ENCODE peak calls at places on chromosomes 2 and 18, in five cellular contexts. F is BE2C, Q is ovary, S is dorsolateral prefrontal cortex, R is AG10803. H is an unnamed sample.

GRCh38 chr2:178473931-178474330 is 4.5 kb downstream of the FKBP7 start:
- DNase-seq in F (no peak), Q (no peak), S (no peak), R (peak), H (no peak)

GRCh38 chr18:47215554-47216138 is 35.8 kb downstream of the SKOR2 start:
- DNase-seq in F (peak), Q (no peak), S (no peak), R (peak), H (no peak)

GRCh38 chr2:67451086-67451832 is 54.1 kb downstream of the ETAA1 start:
- DNase-seq in F (peak), Q (no peak), S (no peak), R (peak), H (no peak)

GRCh38 chr2:216603010-216603883 is 30.0 kb upstream of the IGFBP2 start:
- DNase-seq in F (no peak), Q (no peak), S (no peak), R (no peak), H (no peak)

GRCh38 chr18:80034852-80035406 is 695 bp downstream of the RBFA start:
- DNase-seq in F (no peak), Q (no peak), S (no peak), R (no peak), H (no peak)

GRCh38 chr18:6752200-6752873 is 22.8 kb downstream of the ARHGAP28 start:
- DNase-seq in F (no peak), Q (no peak), S (no peak), R (peak), H (no peak)

GRCh38 chr2:241224068-241224850 is 35.8 kb downstream of the ANO7 start:
- DNase-seq in F (peak), Q (peak), S (peak), R (peak), H (no peak)

GRCh38 chr2:43387092-43388062 is 161.0 kb upstream of the ZFP36L2 start:
- DNase-seq in F (no peak), Q (no peak), S (no peak), R (peak), H (no peak)

GRCh38 chr2:53913721-53914120 is 54.0 kb upstream of the GPR75 start:
- DNase-seq in F (no peak), Q (no peak), S (no peak), R (peak), H (no peak)

GRCh38 chr2:38791747-38792146 is 13.7 kb downstream of the GEMIN6 start:
- DNase-seq in F (no peak), Q (no peak), S (no peak), R (no peak), H (no peak)

GRCh38 chr2:69250981-69251380 is 136.0 kb downstream of the GFPT1 start:
- DNase-seq in F (no peak), Q (no peak), S (no peak), R (no peak), H (no peak)

GRCh38 chr18:11398625-11399024 is 210.8 kb upstream of the SLC35G4 start:
- DNase-seq in F (no peak), Q (no peak), S (no peak), R (no peak), H (no peak)

GRCh38 chr2:156334496-156335478 is 2.3 kb upstream of the NR4A2 start:
- DNase-seq in F (peak), Q (peak), S (peak), R (peak), H (peak)

GRCh38 chr2:187440101-187440500 is 8.0 kb downstream of the CALCRL start:
- DNase-seq in F (no peak), Q (no peak), S (no peak), R (no peak), H (no peak)

GRCh38 chr2:187438459-187438858 is 9.6 kb downstream of the CALCRL start:
- DNase-seq in F (no peak), Q (no peak), S (no peak), R (no peak), H (no peak)

GRCh38 chr2:187442778-187443177 is 5.3 kb downstream of the CALCRL start:
- DNase-seq in F (no peak), Q (no peak), S (no peak), R (no peak), H (no peak)

GRCh38 chr2:187442378-187442777 is 5.7 kb downstream of the CALCRL start:
- DNase-seq in F (no peak), Q (no peak), S (no peak), R (no peak), H (no peak)
- TF ChIP-seq CTCF in F (no peak), Q (no peak), S (no peak), R (peak), H (no peak)

DNA sequence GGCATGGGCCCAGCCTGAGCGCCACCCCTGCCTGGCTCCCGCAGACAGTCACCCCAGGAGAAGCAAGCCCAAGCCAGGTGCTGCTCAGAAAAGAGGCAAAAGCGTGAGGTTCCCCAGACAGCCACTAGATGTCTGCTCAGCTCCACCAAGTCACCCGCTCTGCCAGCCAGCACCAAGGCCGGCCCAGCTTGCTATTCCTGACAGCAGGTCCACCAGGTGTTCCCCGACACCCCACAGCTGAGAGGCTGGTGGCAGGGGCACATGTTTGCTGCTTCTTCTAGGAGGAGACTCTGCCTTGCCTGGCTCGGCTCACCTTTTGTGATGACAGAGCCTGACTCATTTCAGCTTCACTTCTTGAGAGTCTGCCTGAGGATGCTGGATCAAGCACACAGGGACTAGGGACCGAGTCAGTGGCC is 206.7 kb downstream of the MGAT5 start:
- DNase-seq in F (peak), Q (peak), S (peak), R (peak), H (no peak)
- TF ChIP-seq CTCF in F (peak), Q (peak), S (peak), R (peak), H (peak)

DNA sequence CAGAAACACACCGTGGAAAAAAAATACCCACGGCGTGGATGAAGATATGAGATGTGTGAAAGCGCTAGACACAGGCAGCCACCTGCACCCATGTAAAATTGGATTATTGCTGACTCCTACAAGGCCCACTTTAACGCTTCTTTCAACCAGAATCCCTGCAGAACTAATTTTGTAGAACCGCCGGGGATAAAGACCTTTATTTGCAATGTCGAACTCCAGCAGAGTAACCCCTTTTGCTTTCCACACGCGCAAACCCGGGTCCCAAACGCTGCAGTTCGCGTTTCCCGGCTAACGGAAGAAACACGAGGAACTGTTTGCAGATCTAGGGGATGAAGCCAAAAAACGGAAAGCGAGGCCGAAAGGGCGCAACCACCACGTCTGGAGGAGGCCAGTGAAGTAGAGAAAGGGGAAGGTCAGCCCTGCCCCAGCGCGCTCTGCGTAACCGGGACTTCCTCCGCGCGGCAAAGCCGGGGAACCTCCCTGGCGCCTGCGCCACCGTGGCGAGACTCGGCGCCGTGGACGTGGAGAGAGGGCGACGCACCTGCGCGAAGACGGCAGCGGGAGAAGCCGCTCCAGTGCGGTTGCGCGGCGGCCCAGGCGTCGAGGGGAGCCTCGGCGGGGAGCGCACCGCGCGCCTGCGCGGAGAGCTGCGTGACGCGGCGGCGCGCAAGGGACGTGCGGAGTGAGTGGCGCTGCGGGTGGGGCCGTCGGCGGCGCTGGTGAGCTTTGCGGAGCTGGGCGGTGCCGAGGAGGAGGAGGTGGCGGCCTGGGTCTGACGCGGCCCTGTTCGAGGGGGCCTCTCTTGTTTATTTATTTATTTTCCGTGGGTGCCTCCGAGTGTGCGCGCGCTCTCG is at the start of gene PPP1CB:
- DNase-seq in F (peak), Q (peak), S (peak), R (peak), H (peak)
- TF ChIP-seq CTCF in F (no peak), Q (peak), S (peak), R (peak), H (peak)

DNA sequence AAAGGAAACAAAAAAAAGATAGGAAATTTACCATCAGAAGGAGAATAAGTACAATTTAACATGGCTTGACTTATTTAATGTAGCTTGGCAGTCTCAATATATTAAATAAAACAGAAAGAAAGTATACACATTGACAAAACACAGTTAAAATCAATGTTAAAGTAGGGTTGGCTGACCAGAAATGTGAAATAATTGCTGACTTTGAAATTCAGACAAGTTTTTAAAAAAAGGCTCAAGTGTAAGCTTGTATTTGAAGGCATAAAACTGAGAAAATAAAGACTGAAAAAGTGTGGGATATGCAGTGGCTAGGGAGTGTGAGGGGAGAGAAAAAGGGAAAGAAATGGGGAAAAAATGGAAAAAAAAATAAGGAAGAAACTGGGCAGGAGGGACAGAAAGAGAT is 665.8 kb downstream of the LRP1B start:
- DNase-seq in F (no peak), Q (no peak), S (no peak), R (no peak), H (no peak)
- TF ChIP-seq CTCF in F (no peak), Q (no peak), S (no peak), R (no peak), H (no peak)

DNA sequence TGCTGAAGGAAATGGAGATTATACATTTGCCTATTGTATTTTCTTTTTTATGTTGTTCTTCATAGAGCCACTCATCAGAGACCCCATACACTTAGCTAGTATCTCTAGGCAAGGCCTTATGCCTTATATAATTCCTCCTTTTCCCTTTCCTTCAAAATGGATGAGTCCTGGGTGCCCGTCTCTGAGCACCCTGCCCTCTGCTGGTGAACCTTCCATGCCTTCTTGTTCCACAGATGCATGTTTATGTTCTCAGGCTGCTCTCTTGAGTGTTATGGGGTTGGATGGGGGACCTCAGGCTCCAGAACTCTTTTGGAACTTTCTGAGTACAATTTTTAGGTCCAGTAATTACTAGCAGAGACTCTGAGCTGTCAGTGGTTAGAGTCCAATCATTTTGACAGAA is 368.6 kb upstream of the SPRED2 start:
- DNase-seq in F (no peak), Q (no peak), S (no peak), R (peak), H (no peak)
- TF ChIP-seq CTCF in F (peak), Q (no peak), S (no peak), R (peak), H (no peak)